ENCODE peak calls at places on chromosome 6, in five cellular contexts. One of them, this sample, is unnamed.

GRCh38 chr6:25804804-25805203 is 27.0 kb downstream of the SLC17A1 start:
- DNase-seq in stimulated activated naive CD8-positive, alpha-beta T cell treated with anti-CD3 and anti-CD28 coated beads, Interleukin-15, amount 100 ng/mL, for 72 hours: no peak
- DNase-seq in central memory CD4-positive, alpha-beta T cell: no peak
- DNase-seq in DMS 273 treated with DMSO at 0.1 percent for 48 hours: no peak
- DNase-seq in stimulated activated CD4-positive, alpha-beta T cell treated with anti-CD3 and anti-CD28 coated beads, Interleukin-15, amount 100 ng/mL, for 1 hour: no peak
- DNase-seq in this sample: no peak

GRCh38 chr6:151330130-151330715 is 61.1 kb downstream of the ZBTB2 start:
- DNase-seq in stimulated activated naive CD8-positive, alpha-beta T cell treated with anti-CD3 and anti-CD28 coated beads, Interleukin-15, amount 100 ng/mL, for 72 hours: no peak
- DNase-seq in central memory CD4-positive, alpha-beta T cell: no peak
- DNase-seq in DMS 273 treated with DMSO at 0.1 percent for 48 hours: no peak
- DNase-seq in stimulated activated CD4-positive, alpha-beta T cell treated with anti-CD3 and anti-CD28 coated beads, Interleukin-15, amount 100 ng/mL, for 1 hour: no peak
- DNase-seq in this sample: peak

GRCh38 chr6:31621320-31621939 is 915 bp downstream of the PRRC2A start:
- DNase-seq in stimulated activated naive CD8-positive, alpha-beta T cell treated with anti-CD3 and anti-CD28 coated beads, Interleukin-15, amount 100 ng/mL, for 72 hours: no peak
- DNase-seq in central memory CD4-positive, alpha-beta T cell: no peak
- DNase-seq in DMS 273 treated with DMSO at 0.1 percent for 48 hours: no peak
- DNase-seq in stimulated activated CD4-positive, alpha-beta T cell treated with anti-CD3 and anti-CD28 coated beads, Interleukin-15, amount 100 ng/mL, for 1 hour: no peak
- DNase-seq in this sample: no peak

GRCh38 chr6:131966443-131966842 is 15.3 kb upstream of the CCN2 start:
- DNase-seq in stimulated activated naive CD8-positive, alpha-beta T cell treated with anti-CD3 and anti-CD28 coated beads, Interleukin-15, amount 100 ng/mL, for 72 hours: no peak
- DNase-seq in central memory CD4-positive, alpha-beta T cell: no peak
- DNase-seq in DMS 273 treated with DMSO at 0.1 percent for 48 hours: no peak
- DNase-seq in stimulated activated CD4-positive, alpha-beta T cell treated with anti-CD3 and anti-CD28 coated beads, Interleukin-15, amount 100 ng/mL, for 1 hour: no peak
- DNase-seq in this sample: no peak

GRCh38 chr6:143505537-143505936 is 6.0 kb downstream of the FUCA2 start:
- DNase-seq in stimulated activated naive CD8-positive, alpha-beta T cell treated with anti-CD3 and anti-CD28 coated beads, Interleukin-15, amount 100 ng/mL, for 72 hours: no peak
- DNase-seq in central memory CD4-positive, alpha-beta T cell: no peak
- DNase-seq in DMS 273 treated with DMSO at 0.1 percent for 48 hours: no peak
- DNase-seq in stimulated activated CD4-positive, alpha-beta T cell treated with anti-CD3 and anti-CD28 coated beads, Interleukin-15, amount 100 ng/mL, for 1 hour: no peak
- DNase-seq in this sample: no peak

GRCh38 chr6:87277123-87277522 is 45.3 kb upstream of the SMIM8 start:
- DNase-seq in stimulated activated naive CD8-positive, alpha-beta T cell treated with anti-CD3 and anti-CD28 coated beads, Interleukin-15, amount 100 ng/mL, for 72 hours: no peak
- DNase-seq in central memory CD4-positive, alpha-beta T cell: no peak
- DNase-seq in DMS 273 treated with DMSO at 0.1 percent for 48 hours: no peak
- DNase-seq in stimulated activated CD4-positive, alpha-beta T cell treated with anti-CD3 and anti-CD28 coated beads, Interleukin-15, amount 100 ng/mL, for 1 hour: no peak
- DNase-seq in this sample: no peak

GRCh38 chr6:16337280-16337975 is 99.0 kb downstream of the GMPR start:
- DNase-seq in stimulated activated naive CD8-positive, alpha-beta T cell treated with anti-CD3 and anti-CD28 coated beads, Interleukin-15, amount 100 ng/mL, for 72 hours: no peak
- DNase-seq in central memory CD4-positive, alpha-beta T cell: no peak
- DNase-seq in DMS 273 treated with DMSO at 0.1 percent for 48 hours: peak
- DNase-seq in stimulated activated CD4-positive, alpha-beta T cell treated with anti-CD3 and anti-CD28 coated beads, Interleukin-15, amount 100 ng/mL, for 1 hour: no peak
- DNase-seq in this sample: peak

GRCh38 chr6:76774750-76775396 is 688.4 kb downstream of the HTR1B start:
- DNase-seq in stimulated activated naive CD8-positive, alpha-beta T cell treated with anti-CD3 and anti-CD28 coated beads, Interleukin-15, amount 100 ng/mL, for 72 hours: no peak
- DNase-seq in central memory CD4-positive, alpha-beta T cell: no peak
- DNase-seq in DMS 273 treated with DMSO at 0.1 percent for 48 hours: no peak
- DNase-seq in stimulated activated CD4-positive, alpha-beta T cell treated with anti-CD3 and anti-CD28 coated beads, Interleukin-15, amount 100 ng/mL, for 1 hour: no peak
- DNase-seq in this sample: no peak

GRCh38 chr6:166934174-166934573 is 22.2 kb downstream of the RNASET2 start:
- DNase-seq in stimulated activated naive CD8-positive, alpha-beta T cell treated with anti-CD3 and anti-CD28 coated beads, Interleukin-15, amount 100 ng/mL, for 72 hours: no peak
- DNase-seq in central memory CD4-positive, alpha-beta T cell: no peak
- DNase-seq in DMS 273 treated with DMSO at 0.1 percent for 48 hours: no peak
- DNase-seq in stimulated activated CD4-positive, alpha-beta T cell treated with anti-CD3 and anti-CD28 coated beads, Interleukin-15, amount 100 ng/mL, for 1 hour: no peak
- DNase-seq in this sample: no peak

GRCh38 chr6:134247271-134247833 is 70.6 kb downstream of the SGK1 start:
- DNase-seq in stimulated activated naive CD8-positive, alpha-beta T cell treated with anti-CD3 and anti-CD28 coated beads, Interleukin-15, amount 100 ng/mL, for 72 hours: peak
- DNase-seq in central memory CD4-positive, alpha-beta T cell: peak
- DNase-seq in DMS 273 treated with DMSO at 0.1 percent for 48 hours: no peak
- DNase-seq in stimulated activated CD4-positive, alpha-beta T cell treated with anti-CD3 and anti-CD28 coated beads, Interleukin-15, amount 100 ng/mL, for 1 hour: peak
- DNase-seq in this sample: no peak

GRCh38 chr6:111517965-111518364 is 34.9 kb upstream of the REV3L start:
- DNase-seq in stimulated activated naive CD8-positive, alpha-beta T cell treated with anti-CD3 and anti-CD28 coated beads, Interleukin-15, amount 100 ng/mL, for 72 hours: no peak
- DNase-seq in central memory CD4-positive, alpha-beta T cell: no peak
- DNase-seq in DMS 273 treated with DMSO at 0.1 percent for 48 hours: no peak
- DNase-seq in stimulated activated CD4-positive, alpha-beta T cell treated with anti-CD3 and anti-CD28 coated beads, Interleukin-15, amount 100 ng/mL, for 1 hour: no peak
- DNase-seq in this sample: no peak

GRCh38 chr6:40986364-40986763 is 52.7 kb downstream of the UNC5CL start:
- DNase-seq in stimulated activated naive CD8-positive, alpha-beta T cell treated with anti-CD3 and anti-CD28 coated beads, Interleukin-15, amount 100 ng/mL, for 72 hours: no peak
- DNase-seq in central memory CD4-positive, alpha-beta T cell: no peak
- DNase-seq in DMS 273 treated with DMSO at 0.1 percent for 48 hours: no peak
- DNase-seq in stimulated activated CD4-positive, alpha-beta T cell treated with anti-CD3 and anti-CD28 coated beads, Interleukin-15, amount 100 ng/mL, for 1 hour: no peak
- DNase-seq in this sample: no peak

GRCh38 chr6:127299522-127300240 is 33.0 kb downstream of the RNF146 start:
- DNase-seq in stimulated activated naive CD8-positive, alpha-beta T cell treated with anti-CD3 and anti-CD28 coated beads, Interleukin-15, amount 100 ng/mL, for 72 hours: no peak
- DNase-seq in central memory CD4-positive, alpha-beta T cell: no peak
- DNase-seq in DMS 273 treated with DMSO at 0.1 percent for 48 hours: no peak
- DNase-seq in stimulated activated CD4-positive, alpha-beta T cell treated with anti-CD3 and anti-CD28 coated beads, Interleukin-15, amount 100 ng/mL, for 1 hour: no peak
- DNase-seq in this sample: no peak

GRCh38 chr6:107728564-107728897 is 95.6 kb downstream of the SCML4 start:
- DNase-seq in stimulated activated naive CD8-positive, alpha-beta T cell treated with anti-CD3 and anti-CD28 coated beads, Interleukin-15, amount 100 ng/mL, for 72 hours: no peak
- DNase-seq in central memory CD4-positive, alpha-beta T cell: no peak
- DNase-seq in DMS 273 treated with DMSO at 0.1 percent for 48 hours: no peak
- DNase-seq in stimulated activated CD4-positive, alpha-beta T cell treated with anti-CD3 and anti-CD28 coated beads, Interleukin-15, amount 100 ng/mL, for 1 hour: no peak
- DNase-seq in this sample: no peak

GRCh38 chr6:4861564-4861963 is 85.4 kb downstream of the CDYL start:
- DNase-seq in stimulated activated naive CD8-positive, alpha-beta T cell treated with anti-CD3 and anti-CD28 coated beads, Interleukin-15, amount 100 ng/mL, for 72 hours: no peak
- DNase-seq in central memory CD4-positive, alpha-beta T cell: no peak
- DNase-seq in DMS 273 treated with DMSO at 0.1 percent for 48 hours: no peak
- DNase-seq in stimulated activated CD4-positive, alpha-beta T cell treated with anti-CD3 and anti-CD28 coated beads, Interleukin-15, amount 100 ng/mL, for 1 hour: no peak
- DNase-seq in this sample: no peak

GRCh38 chr6:47203266-47203967 is 106.3 kb downstream of the TNFRSF21 start:
- DNase-seq in stimulated activated naive CD8-positive, alpha-beta T cell treated with anti-CD3 and anti-CD28 coated beads, Interleukin-15, amount 100 ng/mL, for 72 hours: peak
- DNase-seq in central memory CD4-positive, alpha-beta T cell: no peak
- DNase-seq in DMS 273 treated with DMSO at 0.1 percent for 48 hours: no peak
- DNase-seq in stimulated activated CD4-positive, alpha-beta T cell treated with anti-CD3 and anti-CD28 coated beads, Interleukin-15, amount 100 ng/mL, for 1 hour: no peak
- DNase-seq in this sample: no peak

GRCh38 chr6:22249646-22250045 is 47.2 kb downstream of the PRL start:
- DNase-seq in stimulated activated naive CD8-positive, alpha-beta T cell treated with anti-CD3 and anti-CD28 coated beads, Interleukin-15, amount 100 ng/mL, for 72 hours: no peak
- DNase-seq in central memory CD4-positive, alpha-beta T cell: no peak
- DNase-seq in DMS 273 treated with DMSO at 0.1 percent for 48 hours: no peak
- DNase-seq in stimulated activated CD4-positive, alpha-beta T cell treated with anti-CD3 and anti-CD28 coated beads, Interleukin-15, amount 100 ng/mL, for 1 hour: no peak
- DNase-seq in this sample: no peak

GRCh38 chr6:130670142-130670541 is 157.1 kb upstream of the SMLR1 start:
- DNase-seq in stimulated activated naive CD8-positive, alpha-beta T cell treated with anti-CD3 and anti-CD28 coated beads, Interleukin-15, amount 100 ng/mL, for 72 hours: no peak
- DNase-seq in central memory CD4-positive, alpha-beta T cell: no peak
- DNase-seq in DMS 273 treated with DMSO at 0.1 percent for 48 hours: no peak
- DNase-seq in stimulated activated CD4-positive, alpha-beta T cell treated with anti-CD3 and anti-CD28 coated beads, Interleukin-15, amount 100 ng/mL, for 1 hour: no peak
- DNase-seq in this sample: no peak

GRCh38 chr6:128763599-128764300 is 119.2 kb upstream of the LAMA2 start:
- DNase-seq in stimulated activated naive CD8-positive, alpha-beta T cell treated with anti-CD3 and anti-CD28 coated beads, Interleukin-15, amount 100 ng/mL, for 72 hours: no peak
- DNase-seq in central memory CD4-positive, alpha-beta T cell: no peak
- DNase-seq in DMS 273 treated with DMSO at 0.1 percent for 48 hours: no peak
- DNase-seq in stimulated activated CD4-positive, alpha-beta T cell treated with anti-CD3 and anti-CD28 coated beads, Interleukin-15, amount 100 ng/mL, for 1 hour: no peak
- DNase-seq in this sample: no peak

GRCh38 chr6:138290563-138290962 is 72.3 kb upstream of the PBOV1 start:
- DNase-seq in stimulated activated naive CD8-positive, alpha-beta T cell treated with anti-CD3 and anti-CD28 coated beads, Interleukin-15, amount 100 ng/mL, for 72 hours: no peak
- DNase-seq in central memory CD4-positive, alpha-beta T cell: no peak
- DNase-seq in DMS 273 treated with DMSO at 0.1 percent for 48 hours: no peak
- DNase-seq in stimulated activated CD4-positive, alpha-beta T cell treated with anti-CD3 and anti-CD28 coated beads, Interleukin-15, amount 100 ng/mL, for 1 hour: no peak
- DNase-seq in this sample: no peak

GRCh38 chr6:151229401-151230276 is 10.1 kb upstream of the AKAP12 start:
- DNase-seq in stimulated activated naive CD8-positive, alpha-beta T cell treated with anti-CD3 and anti-CD28 coated beads, Interleukin-15, amount 100 ng/mL, for 72 hours: peak
- DNase-seq in central memory CD4-positive, alpha-beta T cell: no peak
- DNase-seq in DMS 273 treated with DMSO at 0.1 percent for 48 hours: no peak
- DNase-seq in stimulated activated CD4-positive, alpha-beta T cell treated with anti-CD3 and anti-CD28 coated beads, Interleukin-15, amount 100 ng/mL, for 1 hour: no peak
- DNase-seq in this sample: no peak

This sample was measured in AG08395.